ENCODE peak calls at places on chromosome 4, in eight cellular contexts. One of them, this sample, is unnamed.

GRCh38 chr4:74624351-74625151 is 169.8 kb downstream of the BTC start:
- DNase-seq in body of pancreas: no peak
- DNase-seq in Peyer's patch: no peak
- DNase-seq in lower lobe of right lung: no peak
- DNase-seq in astrocyte of the spinal cord: peak
- DNase-seq in fibroblast of lung: peak
- DNase-seq in dorsolateral prefrontal cortex: no peak
- DNase-seq in BJ: peak
- DNase-seq in this sample: peak

GRCh38 chr4:111905511-111905910 is 239.7 kb upstream of the FAM241A start:
- DNase-seq in body of pancreas: no peak
- DNase-seq in Peyer's patch: no peak
- DNase-seq in lower lobe of right lung: no peak
- DNase-seq in astrocyte of the spinal cord: no peak
- DNase-seq in fibroblast of lung: no peak
- DNase-seq in dorsolateral prefrontal cortex: no peak
- DNase-seq in BJ: no peak
- DNase-seq in this sample: no peak

GRCh38 chr4:3079694-3080123 is 5.2 kb downstream of the HTT start:
- DNase-seq in body of pancreas: no peak
- DNase-seq in Peyer's patch: peak
- DNase-seq in lower lobe of right lung: no peak
- DNase-seq in astrocyte of the spinal cord: no peak
- DNase-seq in fibroblast of lung: no peak
- DNase-seq in dorsolateral prefrontal cortex: no peak
- DNase-seq in BJ: no peak
- DNase-seq in this sample: no peak

GRCh38 chr4:54099959-54100606 is at the start of gene GSX2:
- DNase-seq in body of pancreas: no peak
- DNase-seq in Peyer's patch: no peak
- DNase-seq in lower lobe of right lung: no peak
- DNase-seq in astrocyte of the spinal cord: no peak
- DNase-seq in fibroblast of lung: no peak
- DNase-seq in dorsolateral prefrontal cortex: no peak
- DNase-seq in BJ: no peak
- DNase-seq in this sample: no peak

GRCh38 chr4:110049951-110050925 is 137.6 kb downstream of the EGF start:
- DNase-seq in body of pancreas: peak
- DNase-seq in Peyer's patch: peak
- DNase-seq in lower lobe of right lung: no peak
- DNase-seq in astrocyte of the spinal cord: peak
- DNase-seq in fibroblast of lung: peak
- DNase-seq in dorsolateral prefrontal cortex: no peak
- DNase-seq in BJ: no peak
- DNase-seq in this sample: peak

GRCh38 chr4:130067419-130067818 is 971.5 kb downstream of the C4orf33 start:
- DNase-seq in body of pancreas: no peak
- DNase-seq in Peyer's patch: no peak
- DNase-seq in lower lobe of right lung: no peak
- DNase-seq in astrocyte of the spinal cord: no peak
- DNase-seq in fibroblast of lung: no peak
- DNase-seq in dorsolateral prefrontal cortex: no peak
- DNase-seq in BJ: no peak
- DNase-seq in this sample: no peak

GRCh38 chr4:41882622-41883347 is 52.4 kb upstream of the TMEM33 start:
- DNase-seq in body of pancreas: peak
- DNase-seq in Peyer's patch: no peak
- DNase-seq in lower lobe of right lung: peak
- DNase-seq in astrocyte of the spinal cord: peak
- DNase-seq in fibroblast of lung: peak
- DNase-seq in dorsolateral prefrontal cortex: no peak
- DNase-seq in BJ: no peak
- DNase-seq in this sample: no peak

GRCh38 chr4:151339472-151339871 is 14.1 kb upstream of the SH3D19 start:
- DNase-seq in body of pancreas: no peak
- DNase-seq in Peyer's patch: no peak
- DNase-seq in lower lobe of right lung: no peak
- DNase-seq in astrocyte of the spinal cord: no peak
- DNase-seq in fibroblast of lung: no peak
- DNase-seq in dorsolateral prefrontal cortex: no peak
- DNase-seq in BJ: no peak
- DNase-seq in this sample: no peak

GRCh38 chr4:64682946-64683345 is 273.7 kb upstream of the TECRL start:
- DNase-seq in body of pancreas: no peak
- DNase-seq in Peyer's patch: no peak
- DNase-seq in lower lobe of right lung: no peak
- DNase-seq in astrocyte of the spinal cord: no peak
- DNase-seq in fibroblast of lung: no peak
- DNase-seq in dorsolateral prefrontal cortex: no peak
- DNase-seq in BJ: no peak
- DNase-seq in this sample: no peak

GRCh38 chr4:112557676-112558411 is 41.9 kb upstream of the NEUROG2 start:
- DNase-seq in body of pancreas: no peak
- DNase-seq in Peyer's patch: no peak
- DNase-seq in lower lobe of right lung: no peak
- DNase-seq in astrocyte of the spinal cord: peak
- DNase-seq in fibroblast of lung: no peak
- DNase-seq in dorsolateral prefrontal cortex: no peak
- DNase-seq in BJ: no peak
- DNase-seq in this sample: no peak

GRCh38 chr4:146275370-146275769 is 61.0 kb downstream of the REELD1 start:
- DNase-seq in body of pancreas: no peak
- DNase-seq in Peyer's patch: no peak
- DNase-seq in lower lobe of right lung: no peak
- DNase-seq in astrocyte of the spinal cord: no peak
- DNase-seq in fibroblast of lung: no peak
- DNase-seq in dorsolateral prefrontal cortex: no peak
- DNase-seq in BJ: no peak
- DNase-seq in this sample: no peak

GRCh38 chr4:184684491-184685189 is 35.1 kb downstream of the PRIMPOL start:
- DNase-seq in body of pancreas: peak
- DNase-seq in Peyer's patch: no peak
- DNase-seq in lower lobe of right lung: peak
- DNase-seq in astrocyte of the spinal cord: no peak
- DNase-seq in fibroblast of lung: no peak
- DNase-seq in dorsolateral prefrontal cortex: no peak
- DNase-seq in BJ: no peak
- DNase-seq in this sample: no peak

GRCh38 chr4:40721730-40722171 is 28.0 kb upstream of the NSUN7 start:
- DNase-seq in body of pancreas: no peak
- DNase-seq in Peyer's patch: no peak
- DNase-seq in lower lobe of right lung: no peak
- DNase-seq in astrocyte of the spinal cord: peak
- DNase-seq in fibroblast of lung: no peak
- DNase-seq in dorsolateral prefrontal cortex: no peak
- DNase-seq in BJ: no peak
- DNase-seq in this sample: peak

GRCh38 chr4:3766207-3766790 is at the start of gene ADRA2C:
- DNase-seq in body of pancreas: peak
- DNase-seq in Peyer's patch: no peak
- DNase-seq in lower lobe of right lung: no peak
- DNase-seq in astrocyte of the spinal cord: no peak
- DNase-seq in fibroblast of lung: no peak
- DNase-seq in dorsolateral prefrontal cortex: no peak
- DNase-seq in BJ: no peak
- DNase-seq in this sample: no peak

GRCh38 chr4:3598695-3599227 is 66.5 kb upstream of the LRPAP1 start:
- DNase-seq in body of pancreas: no peak
- DNase-seq in Peyer's patch: no peak
- DNase-seq in lower lobe of right lung: no peak
- DNase-seq in astrocyte of the spinal cord: no peak
- DNase-seq in fibroblast of lung: no peak
- DNase-seq in dorsolateral prefrontal cortex: no peak
- DNase-seq in BJ: no peak
- DNase-seq in this sample: no peak

GRCh38 chr4:183757105-183757504 is 98.0 kb downstream of the TRAPPC11 start:
- DNase-seq in body of pancreas: no peak
- DNase-seq in Peyer's patch: no peak
- DNase-seq in lower lobe of right lung: no peak
- DNase-seq in astrocyte of the spinal cord: no peak
- DNase-seq in fibroblast of lung: no peak
- DNase-seq in dorsolateral prefrontal cortex: no peak
- DNase-seq in BJ: no peak
- DNase-seq in this sample: no peak

GRCh38 chr4:80129785-80130184 is 56.8 kb upstream of the ANTXR2 start:
- DNase-seq in body of pancreas: no peak
- DNase-seq in Peyer's patch: no peak
- DNase-seq in lower lobe of right lung: no peak
- DNase-seq in astrocyte of the spinal cord: no peak
- DNase-seq in fibroblast of lung: no peak
- DNase-seq in dorsolateral prefrontal cortex: no peak
- DNase-seq in BJ: no peak
- DNase-seq in this sample: no peak

GRCh38 chr4:87732033-87732770 is 67.2 kb upstream of the IBSP start:
- DNase-seq in body of pancreas: peak
- DNase-seq in Peyer's patch: no peak
- DNase-seq in lower lobe of right lung: peak
- DNase-seq in astrocyte of the spinal cord: no peak
- DNase-seq in fibroblast of lung: peak
- DNase-seq in dorsolateral prefrontal cortex: no peak
- DNase-seq in BJ: no peak
- DNase-seq in this sample: no peak

GRCh38 chr4:5753766-5754528 is 42.9 kb downstream of the EVC start:
- DNase-seq in body of pancreas: no peak
- DNase-seq in Peyer's patch: no peak
- DNase-seq in lower lobe of right lung: no peak
- DNase-seq in astrocyte of the spinal cord: peak
- DNase-seq in fibroblast of lung: peak
- DNase-seq in dorsolateral prefrontal cortex: no peak
- DNase-seq in BJ: peak
- DNase-seq in this sample: peak

GRCh38 chr4:149987777-149988410 is 90.4 kb upstream of the DCLK2 start:
- DNase-seq in body of pancreas: no peak
- DNase-seq in Peyer's patch: no peak
- DNase-seq in lower lobe of right lung: no peak
- DNase-seq in astrocyte of the spinal cord: no peak
- DNase-seq in fibroblast of lung: no peak
- DNase-seq in dorsolateral prefrontal cortex: no peak
- DNase-seq in BJ: no peak
- DNase-seq in this sample: no peak

GRCh38 chr4:27000820-27001219 is 140.2 kb downstream of the STIM2 start:
- DNase-seq in body of pancreas: no peak
- DNase-seq in Peyer's patch: no peak
- DNase-seq in lower lobe of right lung: no peak
- DNase-seq in astrocyte of the spinal cord: no peak
- DNase-seq in fibroblast of lung: no peak
- DNase-seq in dorsolateral prefrontal cortex: no peak
- DNase-seq in BJ: no peak
- DNase-seq in this sample: no peak
- TF ChIP-seq CTCF in body of pancreas: no peak
- TF ChIP-seq CTCF in Peyer's patch: no peak
- TF ChIP-seq CTCF in lower lobe of right lung: no peak
- TF ChIP-seq CTCF in astrocyte of the spinal cord: peak
- TF ChIP-seq CTCF in fibroblast of lung: peak
- TF ChIP-seq CTCF in dorsolateral prefrontal cortex: no peak
- TF ChIP-seq CTCF in BJ: no peak
- TF ChIP-seq CTCF in this sample: peak

GRCh38 chr4:7067523-7068278 is at the start of gene GRPEL1:
- DNase-seq in body of pancreas: peak
- DNase-seq in Peyer's patch: peak
- DNase-seq in lower lobe of right lung: peak
- DNase-seq in astrocyte of the spinal cord: peak
- DNase-seq in fibroblast of lung: peak
- DNase-seq in dorsolateral prefrontal cortex: peak
- DNase-seq in BJ: peak
- DNase-seq in this sample: peak
- TF ChIP-seq CTCF in body of pancreas: no peak
- TF ChIP-seq CTCF in Peyer's patch: no peak
- TF ChIP-seq CTCF in lower lobe of right lung: peak
- TF ChIP-seq CTCF in astrocyte of the spinal cord: peak
- TF ChIP-seq CTCF in fibroblast of lung: no peak
- TF ChIP-seq CTCF in dorsolateral prefrontal cortex: no peak
- TF ChIP-seq CTCF in BJ: no peak
- TF ChIP-seq CTCF in this sample: no peak

GRCh38 chr4:92060333-92060732 is 243.4 kb upstream of the GRID2 start:
- DNase-seq in body of pancreas: no peak
- DNase-seq in Peyer's patch: no peak
- DNase-seq in lower lobe of right lung: no peak
- DNase-seq in astrocyte of the spinal cord: no peak
- DNase-seq in fibroblast of lung: no peak
- DNase-seq in dorsolateral prefrontal cortex: no peak
- DNase-seq in BJ: no peak
- DNase-seq in this sample: no peak
- TF ChIP-seq CTCF in body of pancreas: no peak
- TF ChIP-seq CTCF in Peyer's patch: no peak
- TF ChIP-seq CTCF in lower lobe of right lung: no peak
- TF ChIP-seq CTCF in astrocyte of the spinal cord: peak
- TF ChIP-seq CTCF in fibroblast of lung: no peak
- TF ChIP-seq CTCF in dorsolateral prefrontal cortex: no peak
- TF ChIP-seq CTCF in BJ: no peak
- TF ChIP-seq CTCF in this sample: no peak

DNA sequence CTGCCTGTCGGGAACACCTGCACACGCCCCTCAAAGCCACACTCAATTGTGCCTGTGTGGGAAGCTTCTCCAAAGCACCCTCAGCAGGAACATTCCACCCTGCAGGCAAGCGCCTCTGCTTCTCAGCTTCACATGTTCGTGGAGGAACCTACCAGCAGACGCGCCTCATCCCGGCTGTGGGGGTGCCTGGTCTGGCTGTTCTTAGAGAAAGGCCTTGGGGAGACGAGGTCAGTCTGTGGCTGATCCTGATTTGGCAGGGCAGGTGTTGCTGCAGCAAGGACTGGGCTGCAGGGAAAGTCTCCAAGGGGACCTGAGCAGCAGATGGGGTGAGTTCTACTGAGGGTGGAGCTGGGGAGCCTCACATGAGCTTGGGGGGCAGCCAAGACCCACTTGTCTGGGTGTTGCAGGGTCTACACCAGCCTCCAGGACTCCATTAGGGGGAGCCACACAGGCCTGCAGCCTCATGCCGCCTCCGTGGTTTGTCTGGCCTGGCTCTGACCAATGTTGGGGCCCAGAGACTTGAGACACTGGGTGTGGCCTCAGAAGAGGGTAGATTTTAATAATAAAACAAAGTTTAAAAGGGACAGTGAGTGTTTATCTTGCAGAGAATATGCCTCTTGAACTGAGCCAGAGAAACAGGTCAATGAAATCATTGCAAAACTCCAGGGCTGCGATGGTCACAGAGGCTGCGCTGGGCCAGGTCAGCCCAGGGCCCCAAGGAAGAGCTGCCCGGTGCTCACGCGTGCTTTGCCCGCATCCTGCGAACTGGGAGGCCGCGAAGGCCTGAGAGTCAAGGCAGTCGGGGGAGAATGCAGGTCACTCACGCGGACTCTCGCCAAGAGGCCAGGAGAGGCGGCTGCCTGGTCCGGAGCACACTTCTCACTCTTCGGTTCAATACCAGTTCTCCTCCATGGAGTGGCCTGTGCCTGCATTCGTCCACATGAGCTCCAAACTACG is 21.1 kb downstream of the RNF212 start:
- DNase-seq in body of pancreas: no peak
- DNase-seq in Peyer's patch: no peak
- DNase-seq in lower lobe of right lung: no peak
- DNase-seq in astrocyte of the spinal cord: no peak
- DNase-seq in fibroblast of lung: no peak
- DNase-seq in dorsolateral prefrontal cortex: no peak
- DNase-seq in BJ: no peak
- DNase-seq in this sample: no peak
- TF ChIP-seq CTCF in body of pancreas: no peak
- TF ChIP-seq CTCF in Peyer's patch: no peak
- TF ChIP-seq CTCF in lower lobe of right lung: peak
- TF ChIP-seq CTCF in astrocyte of the spinal cord: peak
- TF ChIP-seq CTCF in fibroblast of lung: peak
- TF ChIP-seq CTCF in dorsolateral prefrontal cortex: no peak
- TF ChIP-seq CTCF in BJ: peak
- TF ChIP-seq CTCF in this sample: no peak